ENCODE peak calls at places on chromosome 2, in four cellular contexts. E is naive thymus-derived CD8-positive, alpha-beta T cell; G is NT2/D1; X is Jurkat, Clone E6-1. H is an unnamed sample.
A peak's percentile ranks its signal among the peaks of the same experiment; 100 is the strongest.

GRCh38 chr2:101467306-101467705 is 7.6 kb downstream of the RFX8 start:
- DNase-seq in X (no peak), E (no peak), G (peak; percentile 67), H (no peak)

GRCh38 chr2:23491622-23492336 is 106.8 kb downstream of the KLHL29 start:
- DNase-seq in E (no peak), X (no peak), G (no peak), H (no peak)

GRCh38 chr2:128196026-128196822 is 105.2 kb downstream of the UGGT1 start:
- DNase-seq in G (no peak), X (peak; percentile 44), E (no peak), H (no peak)

GRCh38 chr2:168577885-168578284 is 121.8 kb downstream of the CERS6 start:
- DNase-seq in G (no peak), E (no peak), X (peak; percentile 40), H (no peak)

GRCh38 chr2:227720680-227721079 is 2.9 kb upstream of the SLC19A3 start:
- DNase-seq in E (no peak), X (no peak), G (no peak), H (no peak)

GRCh38 chr2:131034122-131035051 is 58.9 kb downstream of the FAM168B start:
- DNase-seq in X (no peak), E (no peak), G (peak; percentile 20), H (no peak)

GRCh38 chr2:101770672-101771071 is 73.2 kb downstream of the MAP4K4 start:
- DNase-seq in X (peak; percentile 37), E (no peak), G (no peak), H (no peak)

GRCh38 chr2:222561817-222562424 is 94.0 kb downstream of the FARSB start:
- DNase-seq in X (peak; percentile 45), G (peak; percentile 74), E (no peak), H (no peak)

GRCh38 chr2:145091011-145091744 is 571.3 kb upstream of the ZEB2 start:
- DNase-seq in G (no peak), X (no peak), E (no peak), H (no peak)

GRCh38 chr2:175478369-175478768 is 296.9 kb upstream of the ATP5MC3 start:
- DNase-seq in G (no peak), X (no peak), E (no peak), H (no peak)

GRCh38 chr2:118982039-118982438 is 40.0 kb downstream of the MARCO start:
- DNase-seq in X (no peak), G (no peak), E (no peak), H (no peak)